ENCODE peak calls at places on chromosomes 7 and 10, in nine cellular contexts. Y is mesendoderm; I is astrocyte; K is endodermal cell; U is HFF-Myc; G is CD8-positive, alpha-beta memory T cell; L is Peyer's patch; X is astrocyte of the spinal cord; N is AG10803. Z is an unnamed sample.

GRCh38 chr10:52477305-52477704 is 163.2 kb downstream of the DKK1 start:
- DNase-seq in Y (no peak), I (no peak), K (no peak), U (no peak), G (no peak), L (no peak), X (no peak), N (no peak), Z (no peak)

GRCh38 chr7:124489925-124490324 is 275.7 kb downstream of the GPR37 start:
- DNase-seq in Y (no peak), I (no peak), K (no peak), U (no peak), G (no peak), L (no peak), X (no peak), N (no peak), Z (no peak)

GRCh38 chr10:13637303-13637856 is 50.6 kb downstream of the PRPF18 start:
- DNase-seq in Y (no peak), I (peak; percentile 31), K (no peak), U (no peak), G (no peak), L (no peak), X (peak; percentile 30), N (no peak), Z (no peak)

GRCh38 chr7:114082934-114083647 is 164.3 kb upstream of the PPP1R3A start:
- DNase-seq in Y (peak; percentile 43), I (no peak), K (peak; percentile 84), U (no peak), G (no peak), L (no peak), X (peak; percentile 56), N (no peak), Z (no peak)

GRCh38 chr7:116446179-116446855 is 53.2 kb upstream of the CAV2 start:
- DNase-seq in Y (no peak), I (no peak), K (no peak), U (no peak), G (no peak), L (no peak), X (no peak), N (no peak), Z (no peak)

GRCh38 chr7:138954545-138955475 is 26.4 kb downstream of the KIAA1549 start:
- DNase-seq in Y (peak; percentile 55), I (no peak), K (peak; percentile 73), U (no peak), G (no peak), L (no peak), X (no peak), N (no peak), Z (no peak)

GRCh38 chr10:130218936-130219335 is 82.7 kb downstream of the GLRX3 start:
- DNase-seq in Y (no peak), I (no peak), K (peak; percentile 31), U (no peak), G (no peak), L (no peak), X (no peak), N (no peak), Z (no peak)

GRCh38 chr7:30062587-30062986 is 34.4 kb downstream of the PLEKHA8 start:
- DNase-seq in Y (peak; percentile 44), I (no peak), K (no peak), U (no peak), G (no peak), L (no peak), X (peak; percentile 61), N (peak; percentile 47), Z (no peak)

GRCh38 chr7:1912472-1913289 is 242.6 kb downstream of the ELFN1 start:
- DNase-seq in Y (peak; percentile 26), I (peak; percentile 91), K (no peak), U (no peak), G (no peak), L (no peak), X (peak; percentile 91), N (peak; percentile 82), Z (no peak)

GRCh38 chr7:75718390-75719031 is 20.2 kb downstream of the HIP1 start:
- DNase-seq in Y (no peak), I (no peak), K (no peak), U (no peak), G (no peak), L (no peak), X (no peak), N (no peak), Z (no peak)

GRCh38 chr7:96562966-96563365 is 146.7 kb downstream of the SEM1 start:
- DNase-seq in Y (no peak), I (no peak), K (no peak), U (no peak), G (no peak), L (no peak), X (no peak), N (no peak), Z (no peak)

GRCh38 chr10:104795411-104795810 is 154.3 kb downstream of the SORCS3 start:
- DNase-seq in Y (no peak), I (no peak), K (no peak), U (no peak), G (no peak), L (no peak), X (no peak), N (no peak), Z (no peak)

GRCh38 chr7:144836545-144836842 is 641 bp upstream of the TPK1 start:
- DNase-seq in Y (no peak), I (no peak), K (no peak), U (no peak), G (no peak), L (no peak), X (no peak), N (no peak), Z (no peak)
- H3K4me3 ChIP-seq in Y (no peak overlapping the region), I (no peak overlapping the region), K (peak overlapping the region; percentile 90), U (peak overlapping the region; percentile 79), G (peak overlapping the region; percentile 98), L (peak overlapping the region; percentile 86), X (peak overlapping the region; percentile 57), N (no peak overlapping the region), Z (peak overlapping the region; percentile 89)

GRCh38 chr10:124151466-124152095 is 58.2 kb upstream of the CHST15 start:
- DNase-seq in Y (no peak), I (no peak), K (peak; percentile 56), U (no peak), G (no peak), L (no peak), X (no peak), N (no peak), Z (no peak)

GRCh38 chr10:124152139-124152780 is 58.9 kb upstream of the CHST15 start:
- DNase-seq in Y (peak; percentile 66), I (peak; percentile 82), K (peak; percentile 70), U (peak; percentile 37), G (no peak), L (no peak), X (peak; percentile 81), N (peak; percentile 85), Z (no peak)

GRCh38 chr10:124153601-124153930 is 60.2 kb upstream of the CHST15 start:
- DNase-seq in Y (no peak), I (no peak), K (no peak), U (no peak), G (no peak), L (no peak), X (no peak), N (no peak), Z (no peak)

GRCh38 chr10:124150807-124151417 is 57.5 kb upstream of the CHST15 start:
- DNase-seq in Y (no peak), I (no peak), K (peak; percentile 61), U (no peak), G (no peak), L (no peak), X (no peak), N (no peak), Z (no peak)

GRCh38 chr10:124152781-124153600 is 59.6 kb upstream of the CHST15 start:
- DNase-seq in Y (peak; percentile 93), I (peak; percentile 95), K (peak; percentile 88), U (peak; percentile 83), G (no peak), L (peak; percentile 62), X (peak; percentile 92), N (peak; percentile 76), Z (no peak)
- H3K4me3 ChIP-seq in Y (no peak overlapping the region), I (peak overlapping the region; percentile 34), K (no peak overlapping the region), U (no peak overlapping the region), G (peak overlapping the region; percentile 10), L (no peak overlapping the region), X (no peak overlapping the region), N (no peak overlapping the region), Z (no peak overlapping the region)

GRCh38 chr7:151116603-151117002 is 30.3 kb downstream of the AGAP3 start:
- DNase-seq in Y (no peak), I (no peak), K (no peak), U (no peak), G (no peak), L (no peak), X (no peak), N (no peak), Z (no peak)

GRCh38 chr7:151115121-151115835 is 29.0 kb downstream of the AGAP3 start:
- DNase-seq in Y (peak; percentile 48), I (no peak), K (peak; percentile 78), U (no peak), G (peak; percentile 9), L (no peak), X (no peak), N (peak; percentile 28), Z (no peak)

GRCh38 chr7:151113344-151114150 is 27.3 kb downstream of the AGAP3 start:
- DNase-seq in Y (peak; percentile 97), I (peak; percentile 96), K (peak; percentile 88), U (peak; percentile 22), G (no peak), L (no peak), X (peak; percentile 78), N (peak; percentile 65), Z (peak; percentile 86)

GRCh38 chr7:151115836-151116418 is 29.7 kb downstream of the AGAP3 start:
- DNase-seq in Y (peak; percentile 61), I (no peak), K (no peak), U (no peak), G (no peak), L (no peak), X (no peak), N (no peak), Z (peak; percentile 51)

DNA sequence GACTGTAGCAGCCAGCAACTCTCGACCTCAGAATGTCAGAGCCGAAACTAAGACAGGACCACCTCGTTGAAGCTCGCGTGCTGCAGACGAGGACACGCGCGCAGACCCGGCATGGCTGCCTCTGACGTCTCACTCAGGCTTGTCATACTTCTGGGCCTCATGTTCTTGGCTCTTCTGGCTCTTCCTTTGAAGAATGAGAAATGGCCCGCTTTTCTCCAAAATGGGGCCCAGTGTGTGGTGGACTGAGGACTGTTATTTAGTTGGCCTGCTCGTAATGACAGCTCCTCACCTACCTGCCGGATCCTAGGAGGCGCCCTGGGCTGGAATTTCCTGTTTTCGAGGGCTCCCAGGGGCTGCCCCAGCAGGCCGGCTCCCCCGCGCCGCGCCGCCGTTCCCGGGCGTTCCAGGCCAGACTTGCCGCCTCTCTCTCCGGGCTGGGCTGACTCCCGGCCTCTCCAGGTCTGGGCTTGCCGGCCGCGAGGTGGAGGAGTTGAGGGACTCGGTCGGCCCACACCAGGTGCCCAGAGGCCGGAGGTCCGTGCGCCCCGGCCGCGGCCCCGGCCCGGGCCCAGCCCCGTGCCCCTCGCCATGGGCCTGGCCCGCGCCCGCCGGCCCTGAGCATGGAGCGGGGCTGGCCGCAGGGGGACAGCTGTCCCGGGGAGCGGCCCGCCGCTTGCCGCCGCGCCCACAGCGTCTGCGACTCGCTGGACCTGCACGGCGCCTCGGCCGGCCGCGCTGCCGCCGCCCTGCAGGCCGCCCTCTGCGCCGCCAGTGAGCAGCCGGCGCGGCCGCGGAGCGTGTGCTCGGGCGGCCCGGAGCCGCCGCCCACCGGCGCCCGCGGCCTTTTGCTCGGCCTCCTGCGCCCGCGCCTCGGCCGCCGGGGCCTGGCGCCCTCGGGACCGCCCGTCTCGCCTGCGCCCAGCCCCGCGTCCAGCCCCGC is 28.1 kb downstream of the AGAP3 start:
- DNase-seq in Y (peak; percentile 76), I (no peak), K (peak; percentile 87), U (no peak), G (no peak), L (no peak), X (peak; percentile 14), N (no peak), Z (no peak)
- H3K4me3 ChIP-seq in Y (no peak overlapping the region), I (peak overlapping the region; percentile 45), K (peak overlapping the region; percentile 25), U (peak overlapping the region; percentile 14), G (no peak overlapping the region), L (peak overlapping the region; percentile 34), X (peak overlapping the region; percentile 5), N (no peak overlapping the region), Z (peak overlapping the region; percentile 38)

GRCh38 chr7:69443136-69443535 is 155.1 kb upstream of the AUTS2 start:
- DNase-seq in Y (no peak), I (no peak), K (no peak), U (no peak), G (no peak), L (no peak), X (no peak), N (no peak), Z (no peak)
- H3K4me3 ChIP-seq in Y (no peak overlapping the region), I (no peak overlapping the region), K (no peak overlapping the region), U (no peak overlapping the region), G (no peak overlapping the region), L (no peak overlapping the region), X (no peak overlapping the region), N (no peak overlapping the region), Z (no peak overlapping the region)

Z was measured in retinal pigment epithelial cell.